ENCODE peak calls at places on chromosomes 13 and 19, in five cellular contexts. M is Peyer's patch, I is transverse colon, F is tibial nerve, U is IMR-90. W is an unnamed sample.

GRCh38 chr13:113643593-113643992 is 14.4 kb downstream of the ATP4B start:
- DNase-seq in F (no peak), M (no peak), I (no peak), U (no peak), W (no peak)

GRCh38 chr13:25899464-25899863 is 152.4 kb downstream of the SHISA2 start:
- DNase-seq in I (no peak), U (no peak), F (no peak), M (no peak), W (no peak)

GRCh38 chr19:33235996-33236350 is 10.3 kb upstream of the SLC7A10 start:
- DNase-seq in F (no peak), U (no peak), M (no peak), I (no peak), W (no peak)

GRCh38 chr13:95956589-95957148 is 96.5 kb downstream of the UGGT2 start:
- DNase-seq in U (no peak), I (no peak), M (no peak), F (no peak), W (no peak)

GRCh38 chr19:46944918-46945628 is 74.6 kb upstream of the NPAS1 start:
- DNase-seq in M (no peak), I (peak), U (peak), F (peak), W (no peak)

GRCh38 chr13:37598572-37598971 is at the start of gene POSTN:
- DNase-seq in M (no peak), U (peak), F (no peak), I (no peak), W (no peak)

GRCh38 chr13:33869005-33869404 is 51.1 kb downstream of the RFC3 start:
- DNase-seq in F (no peak), I (no peak), M (no peak), U (no peak), W (no peak)

GRCh38 chr13:110300090-110300815 is 6.7 kb downstream of the COL4A1 start:
- DNase-seq in M (no peak), U (peak), I (no peak), F (no peak), W (no peak)

GRCh38 chr13:112248406-112248760 is 127.8 kb upstream of the SPACA7 start:
- DNase-seq in F (no peak), I (no peak), M (no peak), U (no peak), W (no peak)

GRCh38 chr13:112247471-112248405 is 128.4 kb upstream of the SPACA7 start:
- DNase-seq in I (no peak), M (no peak), U (no peak), F (no peak), W (no peak)

GRCh38 chr13:112249644-112250610 is 126.2 kb upstream of the SPACA7 start:
- DNase-seq in M (no peak), F (no peak), I (no peak), U (no peak), W (no peak)

GRCh38 chr13:112250788-112251445 is 125.2 kb upstream of the SPACA7 start:
- DNase-seq in U (no peak), I (no peak), M (no peak), F (no peak), W (no peak)

GRCh38 chr13:112248909-112249592 is 127.1 kb upstream of the SPACA7 start:
- DNase-seq in I (no peak), M (no peak), U (no peak), F (no peak), W (no peak)
- TF ChIP-seq POLR2A in I (no peak), M (no peak), U (no peak), F (no peak), W (no peak)

GRCh38 chr19:6372594-6373095 is at the start of gene ALKBH7:
- DNase-seq in I (peak), M (peak), F (peak), U (peak), W (peak)
- TF ChIP-seq POLR2A in I (peak), M (peak), F (peak), U (peak), W (peak)

DNA sequence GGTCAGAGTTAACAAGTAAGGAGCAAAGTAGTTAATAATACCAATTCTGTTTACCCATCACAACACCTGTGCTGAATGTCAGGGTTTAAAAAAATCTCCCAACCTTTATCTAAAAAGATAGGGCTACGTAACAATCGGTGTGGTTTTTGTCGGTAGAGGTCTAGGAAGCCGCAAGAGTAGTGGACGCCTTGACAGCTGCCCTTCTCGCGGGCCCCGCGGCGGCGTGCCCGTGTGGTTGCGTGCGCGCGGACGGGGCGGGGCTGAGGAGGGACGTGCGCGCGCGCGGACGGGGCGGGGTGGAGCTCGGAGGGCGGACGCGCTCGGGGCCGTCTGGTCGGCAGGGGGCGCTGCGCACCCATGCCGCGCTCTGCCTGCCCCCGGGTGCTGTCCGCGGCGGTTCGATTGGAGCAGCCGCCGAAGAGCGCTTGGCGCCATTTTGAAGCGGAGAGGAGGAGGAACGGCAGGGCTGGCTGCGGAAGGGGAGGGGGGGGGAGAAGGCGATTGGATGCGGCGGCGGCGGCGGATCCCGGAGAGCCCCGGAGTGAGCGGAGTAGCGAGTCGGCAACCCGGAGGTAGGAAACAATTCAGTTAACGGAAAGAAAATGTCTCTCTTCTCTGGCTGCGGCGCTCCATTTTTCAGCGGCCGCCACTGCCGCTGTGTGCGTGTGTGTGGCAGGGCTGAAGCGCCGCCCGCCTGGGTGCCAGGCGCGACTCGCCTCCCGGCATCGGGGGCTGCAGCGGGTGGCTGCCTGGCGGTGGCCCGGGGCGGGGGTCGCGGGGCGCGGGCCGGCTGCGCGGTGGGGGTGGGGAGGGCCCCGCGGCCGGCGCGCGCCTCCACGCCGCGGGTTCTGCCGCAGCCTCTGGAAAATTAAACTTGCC is at the start of gene PDS5B:
- DNase-seq in F (peak), M (peak), I (peak), U (peak), W (peak)
- TF ChIP-seq POLR2A in F (peak), M (peak), I (peak), U (no peak), W (peak)

GRCh38 chr19:2427323-2428026 is at the start of gene TIMM13:
- DNase-seq in I (peak), M (peak), U (peak), F (peak), W (peak)

GRCh38 chr19:2424686-2425621 is 2.4 kb downstream of the TIMM13 start:
- DNase-seq in I (no peak), M (no peak), U (peak), F (no peak), W (no peak)

GRCh38 chr19:2425622-2426581 is 1.5 kb downstream of the TIMM13 start:
- DNase-seq in F (no peak), M (no peak), I (no peak), U (no peak), W (no peak)

GRCh38 chr19:2428027-2428690 is 773 bp upstream of the TIMM13 start:
- DNase-seq in M (peak), U (peak), I (peak), F (no peak), W (no peak)

GRCh38 chr19:2426661-2427322 is 594 bp downstream of the TIMM13 start:
- DNase-seq in M (no peak), U (peak), I (peak), F (no peak), W (no peak)
- TF ChIP-seq POLR2A in M (no peak), U (no peak), I (no peak), F (no peak), W (no peak)

DNA sequence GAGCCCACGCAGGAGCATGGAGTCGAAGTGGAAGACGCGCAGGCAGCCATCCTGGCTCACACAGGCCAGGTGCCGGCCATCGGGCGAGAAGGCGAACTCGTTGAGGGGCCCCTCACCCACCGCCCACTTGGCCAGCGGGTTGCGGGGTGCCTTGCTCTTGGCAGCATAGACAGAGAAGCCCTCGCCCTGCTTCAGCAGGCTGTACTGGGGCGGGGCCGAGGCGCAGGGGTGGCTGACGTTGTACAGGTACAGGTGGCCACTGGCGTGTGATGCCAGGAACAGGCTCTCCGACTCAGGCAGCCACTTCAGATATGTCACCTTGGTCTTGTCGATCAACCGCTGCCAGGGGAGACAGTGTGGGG is 4.2 kb upstream of the DMPK start:
- DNase-seq in M (no peak), U (no peak), F (no peak), I (no peak), W (no peak)
- TF ChIP-seq POLR2A in M (no peak), U (no peak), F (no peak), I (no peak), W (no peak)

W was measured in esophagus squamous epithelium.